ENCODE peak calls at places on chromosome 11, in ten cellular contexts. H is activated CD4-positive, alpha-beta T cell treated with anti-CD3 and anti-CD28 coated beads, Interleukin-2, amount 50 U/mL, for 1 hour; J is GDM1; X is ACHN; S is T-helper 17 cell; E is RPMI8226; B is activated CD8-positive, alpha-beta memory T cell treated with anti-CD3 and anti-CD28 coated beads for 1 hour; Q is HL-60; P is stimulated activated CD4-positive, alpha-beta T cell treated with anti-CD3 and anti-CD28 coated beads, Interleukin-4, amount 100 ng/mL, for 4 hours; I is CD4-positive, alpha-beta memory T cell. T is an unnamed sample.

GRCh38 chr11:107563702-107564101 is 1.8 kb downstream of the ALKBH8 start:
- DNase-seq in H (peak), J (no peak), X (peak), S (no peak), E (peak), B (no peak), Q (peak), P (no peak), I (peak), T (no peak)

GRCh38 chr11:16749666-16750065 is 11.2 kb downstream of the C11orf58 start:
- DNase-seq in H (no peak), J (no peak), X (no peak), S (no peak), E (no peak), B (no peak), Q (no peak), P (no peak), I (no peak), T (no peak)

GRCh38 chr11:1194977-1195689 is 27.7 kb upstream of the MUC5B start:
- DNase-seq in H (no peak), J (no peak), X (no peak), S (peak), E (no peak), B (no peak), Q (no peak), P (no peak), I (no peak), T (peak)

GRCh38 chr11:21866781-21867180 is 326.1 kb upstream of the ANO5 start:
- DNase-seq in H (no peak), J (no peak), X (no peak), S (no peak), E (no peak), B (no peak), Q (no peak), P (no peak), I (no peak), T (no peak)

GRCh38 chr11:86089659-86090058 is 20.8 kb upstream of the PICALM start:
- DNase-seq in H (no peak), J (no peak), X (no peak), S (no peak), E (no peak), B (no peak), Q (no peak), P (no peak), I (no peak), T (no peak)

GRCh38 chr11:6618117-6619020 is 853 bp downstream of the TPP1 start:
- DNase-seq in H (peak), J (peak), X (no peak), S (peak), E (no peak), B (no peak), Q (peak), P (peak), I (peak), T (peak)

GRCh38 chr11:2445948-2446551 is 1.2 kb downstream of the KCNQ1 start:
- DNase-seq in H (no peak), J (no peak), X (no peak), S (no peak), E (no peak), B (no peak), Q (no peak), P (no peak), I (no peak), T (peak)

GRCh38 chr11:60874421-60875365 is 7.4 kb downstream of the ZP1 start:
- DNase-seq in H (no peak), J (no peak), X (no peak), S (no peak), E (no peak), B (no peak), Q (no peak), P (no peak), I (no peak), T (no peak)

GRCh38 chr11:24357620-24358386 is 139.1 kb upstream of the LUZP2 start:
- DNase-seq in H (no peak), J (no peak), X (no peak), S (no peak), E (no peak), B (no peak), Q (no peak), P (no peak), I (no peak), T (no peak)

GRCh38 chr11:111846063-111846462 is 25.3 kb downstream of the ALG9 start:
- DNase-seq in H (no peak), J (no peak), X (peak), S (no peak), E (no peak), B (no peak), Q (no peak), P (no peak), I (no peak), T (no peak)

GRCh38 chr11:57791321-57792059 is 29.9 kb downstream of the CTNND1 start:
- DNase-seq in H (no peak), J (no peak), X (no peak), S (no peak), E (no peak), B (no peak), Q (no peak), P (no peak), I (no peak), T (no peak)

GRCh38 chr11:70490723-70491558 is 92.6 kb downstream of the CTTN start:
- DNase-seq in H (no peak), J (no peak), X (no peak), S (no peak), E (no peak), B (no peak), Q (no peak), P (no peak), I (no peak), T (peak)

GRCh38 chr11:88604255-88604654 is 266.7 kb upstream of the CTSC start:
- DNase-seq in H (no peak), J (no peak), X (no peak), S (no peak), E (no peak), B (no peak), Q (no peak), P (no peak), I (no peak), T (no peak)

GRCh38 chr11:80987161-80987560 is 1546.3 kb upstream of the TENM4 start:
- DNase-seq in H (no peak), J (no peak), X (no peak), S (no peak), E (no peak), B (no peak), Q (no peak), P (no peak), I (no peak), T (no peak)

GRCh38 chr11:2763939-2764338 is 64.1 kb upstream of the KCNQ1OT1 start:
- DNase-seq in H (no peak), J (no peak), X (no peak), S (no peak), E (no peak), B (no peak), Q (no peak), P (no peak), I (no peak), T (no peak)

GRCh38 chr11:43736502-43737193 is 56.1 kb downstream of the HSD17B12 start:
- DNase-seq in H (no peak), J (no peak), X (no peak), S (no peak), E (no peak), B (no peak), Q (no peak), P (no peak), I (no peak), T (no peak)

GRCh38 chr11:127994736-127995135 is 592.6 kb downstream of the ETS1 start:
- DNase-seq in H (no peak), J (no peak), X (no peak), S (no peak), E (no peak), B (no peak), Q (no peak), P (no peak), I (no peak), T (no peak)

GRCh38 chr11:3060436-3061025 is 3.3 kb upstream of the CARS1 start:
- DNase-seq in H (no peak), J (no peak), X (no peak), S (no peak), E (no peak), B (no peak), Q (no peak), P (no peak), I (no peak), T (no peak)